ENCODE peak calls at places on chromosome 3, in ten cellular contexts. One of them, this sample, is unnamed.

GRCh38 chr3:11690863-11691833 is 47.4 kb upstream of the VGLL4 start:
- DNase-seq in pancreas: no peak
- DNase-seq in astrocyte: peak
- DNase-seq in adrenal gland: no peak
- DNase-seq in tibial nerve: no peak
- DNase-seq in GM23248: peak
- DNase-seq in HepG2: peak
- DNase-seq in ovary: no peak
- DNase-seq in psoas muscle: no peak
- DNase-seq in fibroblast of lung: peak
- DNase-seq in this sample: no peak

GRCh38 chr3:183202004-183202722 is 39.6 kb upstream of the LAMP3 start:
- DNase-seq in tibial nerve: no peak
- DNase-seq in astrocyte: no peak
- DNase-seq in ovary: no peak
- DNase-seq in adrenal gland: no peak
- DNase-seq in GM23248: no peak
- DNase-seq in HepG2: no peak
- DNase-seq in psoas muscle: no peak
- DNase-seq in fibroblast of lung: no peak
- DNase-seq in pancreas: no peak
- DNase-seq in this sample: no peak

GRCh38 chr3:59381282-59381681 is 331.5 kb upstream of the CFAP20DC start:
- DNase-seq in astrocyte: no peak
- DNase-seq in HepG2: no peak
- DNase-seq in adrenal gland: no peak
- DNase-seq in pancreas: no peak
- DNase-seq in fibroblast of lung: no peak
- DNase-seq in tibial nerve: no peak
- DNase-seq in GM23248: no peak
- DNase-seq in ovary: no peak
- DNase-seq in psoas muscle: no peak
- DNase-seq in this sample: no peak

GRCh38 chr3:73409405-73409804 is 215.3 kb downstream of the PDZRN3 start:
- DNase-seq in HepG2: no peak
- DNase-seq in psoas muscle: no peak
- DNase-seq in tibial nerve: no peak
- DNase-seq in adrenal gland: no peak
- DNase-seq in ovary: no peak
- DNase-seq in pancreas: no peak
- DNase-seq in astrocyte: peak
- DNase-seq in fibroblast of lung: peak
- DNase-seq in GM23248: peak
- DNase-seq in this sample: no peak

GRCh38 chr3:36877930-36878685 is 66.7 kb downstream of the TRANK1 start:
- DNase-seq in adrenal gland: no peak
- DNase-seq in tibial nerve: no peak
- DNase-seq in HepG2: no peak
- DNase-seq in astrocyte: no peak
- DNase-seq in ovary: no peak
- DNase-seq in pancreas: no peak
- DNase-seq in fibroblast of lung: no peak
- DNase-seq in GM23248: no peak
- DNase-seq in psoas muscle: no peak
- DNase-seq in this sample: no peak

GRCh38 chr3:46521096-46521495 is 23.3 kb downstream of the RTP3 start:
- DNase-seq in ovary: no peak
- DNase-seq in tibial nerve: no peak
- DNase-seq in psoas muscle: no peak
- DNase-seq in fibroblast of lung: no peak
- DNase-seq in HepG2: no peak
- DNase-seq in pancreas: no peak
- DNase-seq in adrenal gland: no peak
- DNase-seq in GM23248: no peak
- DNase-seq in astrocyte: no peak
- DNase-seq in this sample: no peak

GRCh38 chr3:69359339-69359893 is 26.5 kb downstream of the FRMD4B start:
- DNase-seq in astrocyte: no peak
- DNase-seq in GM23248: no peak
- DNase-seq in adrenal gland: no peak
- DNase-seq in ovary: no peak
- DNase-seq in HepG2: no peak
- DNase-seq in psoas muscle: no peak
- DNase-seq in pancreas: no peak
- DNase-seq in fibroblast of lung: no peak
- DNase-seq in tibial nerve: no peak
- DNase-seq in this sample: no peak

GRCh38 chr3:146072061-146072460 is 88.9 kb downstream of the PLOD2 start:
- DNase-seq in adrenal gland: no peak
- DNase-seq in pancreas: no peak
- DNase-seq in ovary: no peak
- DNase-seq in astrocyte: no peak
- DNase-seq in HepG2: no peak
- DNase-seq in fibroblast of lung: no peak
- DNase-seq in GM23248: no peak
- DNase-seq in tibial nerve: no peak
- DNase-seq in psoas muscle: no peak
- DNase-seq in this sample: no peak

GRCh38 chr3:143203142-143203541 is 83.6 kb downstream of the CHST2 start:
- DNase-seq in HepG2: no peak
- DNase-seq in astrocyte: no peak
- DNase-seq in tibial nerve: no peak
- DNase-seq in adrenal gland: no peak
- DNase-seq in fibroblast of lung: no peak
- DNase-seq in psoas muscle: no peak
- DNase-seq in GM23248: no peak
- DNase-seq in ovary: no peak
- DNase-seq in pancreas: no peak
- DNase-seq in this sample: no peak

GRCh38 chr3:143201870-143202269 is 82.3 kb downstream of the CHST2 start:
- DNase-seq in GM23248: no peak
- DNase-seq in astrocyte: no peak
- DNase-seq in pancreas: no peak
- DNase-seq in fibroblast of lung: no peak
- DNase-seq in tibial nerve: no peak
- DNase-seq in adrenal gland: no peak
- DNase-seq in psoas muscle: no peak
- DNase-seq in ovary: no peak
- DNase-seq in HepG2: no peak
- DNase-seq in this sample: no peak

GRCh38 chr3:143199998-143200909 is 80.7 kb downstream of the CHST2 start:
- DNase-seq in GM23248: peak
- DNase-seq in astrocyte: peak
- DNase-seq in tibial nerve: no peak
- DNase-seq in ovary: no peak
- DNase-seq in pancreas: no peak
- DNase-seq in psoas muscle: no peak
- DNase-seq in fibroblast of lung: peak
- DNase-seq in adrenal gland: no peak
- DNase-seq in HepG2: no peak
- DNase-seq in this sample: no peak

GRCh38 chr3:143203848-143204247 is 84.3 kb downstream of the CHST2 start:
- DNase-seq in astrocyte: peak
- DNase-seq in psoas muscle: no peak
- DNase-seq in tibial nerve: no peak
- DNase-seq in fibroblast of lung: peak
- DNase-seq in ovary: no peak
- DNase-seq in adrenal gland: no peak
- DNase-seq in pancreas: no peak
- DNase-seq in GM23248: peak
- DNase-seq in HepG2: no peak
- DNase-seq in this sample: no peak

GRCh38 chr3:143201066-143201465 is 81.5 kb downstream of the CHST2 start:
- DNase-seq in GM23248: peak
- DNase-seq in pancreas: no peak
- DNase-seq in HepG2: no peak
- DNase-seq in fibroblast of lung: no peak
- DNase-seq in adrenal gland: no peak
- DNase-seq in astrocyte: no peak
- DNase-seq in tibial nerve: no peak
- DNase-seq in ovary: no peak
- DNase-seq in psoas muscle: no peak
- DNase-seq in this sample: no peak
- H3K27ac ChIP-seq in GM23248: no peak
- H3K27ac ChIP-seq in pancreas: no peak
- H3K27ac ChIP-seq in HepG2: no peak
- H3K27ac ChIP-seq in fibroblast of lung: no peak
- H3K27ac ChIP-seq in adrenal gland: no peak
- H3K27ac ChIP-seq in astrocyte: no peak
- H3K27ac ChIP-seq in tibial nerve: no peak
- H3K27ac ChIP-seq in ovary: no peak
- H3K27ac ChIP-seq in psoas muscle: no peak
- H3K27ac ChIP-seq in this sample: no peak

GRCh38 chr3:115322901-115323300 is 175.8 kb upstream of the ZBTB20 start:
- DNase-seq in astrocyte: no peak
- DNase-seq in fibroblast of lung: no peak
- DNase-seq in HepG2: no peak
- DNase-seq in GM23248: no peak
- DNase-seq in ovary: no peak
- DNase-seq in tibial nerve: no peak
- DNase-seq in adrenal gland: no peak
- DNase-seq in pancreas: no peak
- DNase-seq in psoas muscle: no peak
- DNase-seq in this sample: no peak
- H3K4me3 ChIP-seq in astrocyte: no peak
- H3K4me3 ChIP-seq in fibroblast of lung: no peak
- H3K4me3 ChIP-seq in HepG2: no peak
- H3K4me3 ChIP-seq in GM23248: no peak
- H3K4me3 ChIP-seq in ovary: no peak
- H3K4me3 ChIP-seq in tibial nerve: no peak
- H3K4me3 ChIP-seq in adrenal gland: no peak
- H3K4me3 ChIP-seq in pancreas: no peak
- H3K4me3 ChIP-seq in psoas muscle: no peak
- H3K4me3 ChIP-seq in this sample: no peak

GRCh38 chr3:188775412-188775811 is 396.4 kb upstream of the TPRG1 start:
- DNase-seq in HepG2: no peak
- DNase-seq in astrocyte: no peak
- DNase-seq in GM23248: no peak
- DNase-seq in pancreas: no peak
- DNase-seq in ovary: no peak
- DNase-seq in psoas muscle: no peak
- DNase-seq in adrenal gland: no peak
- DNase-seq in tibial nerve: no peak
- DNase-seq in fibroblast of lung: no peak
- DNase-seq in this sample: no peak
- H3K27ac ChIP-seq in HepG2: no peak
- H3K27ac ChIP-seq in astrocyte: no peak
- H3K27ac ChIP-seq in GM23248: no peak
- H3K27ac ChIP-seq in pancreas: no peak
- H3K27ac ChIP-seq in ovary: no peak
- H3K27ac ChIP-seq in psoas muscle: no peak
- H3K27ac ChIP-seq in adrenal gland: no peak
- H3K27ac ChIP-seq in tibial nerve: no peak
- H3K27ac ChIP-seq in fibroblast of lung: no peak
- H3K27ac ChIP-seq in this sample: no peak

DNA sequence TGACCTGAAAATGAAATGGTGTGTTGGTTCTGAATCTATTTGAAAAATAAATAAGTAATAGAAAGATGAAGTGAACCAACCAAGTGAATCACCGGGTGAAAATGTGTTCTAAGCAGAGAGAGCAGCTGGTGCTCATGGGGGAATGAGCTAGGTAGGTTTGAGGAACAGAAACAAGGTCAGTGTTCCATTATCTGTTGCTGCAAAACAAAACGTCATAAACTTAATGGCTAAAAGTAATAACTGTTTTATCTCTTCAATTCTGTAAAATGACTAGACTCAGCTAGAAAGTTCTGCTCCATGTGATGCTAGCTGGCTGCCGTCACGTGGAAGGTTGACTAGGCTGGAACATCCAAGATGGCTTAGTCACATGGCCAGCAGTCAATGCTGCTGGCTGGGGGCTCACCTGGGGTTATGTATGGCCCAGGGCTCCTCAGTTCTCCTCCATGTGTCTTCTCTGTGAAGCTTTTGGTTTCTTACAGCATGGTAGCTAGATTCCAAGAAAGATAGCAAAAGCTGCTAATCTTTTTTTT is 13.3 kb upstream of the SH3BP5 start:
- DNase-seq in fibroblast of lung: no peak
- DNase-seq in HepG2: no peak
- DNase-seq in tibial nerve: no peak
- DNase-seq in ovary: no peak
- DNase-seq in adrenal gland: peak
- DNase-seq in psoas muscle: no peak
- DNase-seq in pancreas: no peak
- DNase-seq in astrocyte: no peak
- DNase-seq in GM23248: peak
- DNase-seq in this sample: no peak
- H3K4me3 ChIP-seq in fibroblast of lung: no peak
- H3K4me3 ChIP-seq in HepG2: no peak
- H3K4me3 ChIP-seq in tibial nerve: no peak
- H3K4me3 ChIP-seq in ovary: no peak
- H3K4me3 ChIP-seq in adrenal gland: no peak
- H3K4me3 ChIP-seq in psoas muscle: no peak
- H3K4me3 ChIP-seq in pancreas: no peak
- H3K4me3 ChIP-seq in astrocyte: no peak
- H3K4me3 ChIP-seq in GM23248: no peak
- H3K4me3 ChIP-seq in this sample: no peak

GRCh38 chr3:184755315-184755731 is 43.5 kb upstream of the MAGEF1 start:
- DNase-seq in GM23248: no peak
- DNase-seq in pancreas: no peak
- DNase-seq in psoas muscle: no peak
- DNase-seq in ovary: no peak
- DNase-seq in adrenal gland: no peak
- DNase-seq in astrocyte: no peak
- DNase-seq in fibroblast of lung: no peak
- DNase-seq in HepG2: no peak
- DNase-seq in tibial nerve: no peak
- DNase-seq in this sample: no peak
- H3K27ac ChIP-seq in GM23248: no peak
- H3K27ac ChIP-seq in pancreas: no peak
- H3K27ac ChIP-seq in psoas muscle: no peak
- H3K27ac ChIP-seq in ovary: no peak
- H3K27ac ChIP-seq in adrenal gland: no peak
- H3K27ac ChIP-seq in astrocyte: no peak
- H3K27ac ChIP-seq in fibroblast of lung: no peak
- H3K27ac ChIP-seq in HepG2: no peak
- H3K27ac ChIP-seq in tibial nerve: no peak
- H3K27ac ChIP-seq in this sample: no peak

This sample was measured in right cardiac atrium.